ENCODE peak calls at places on chromosomes 7 and 10, in six cellular contexts. Y is prostate gland, K is spleen, F is GM12878, T is H1, V is HepG2. E is an unnamed sample.

GRCh38 chr7:5696346-5697100 is 84.9 kb downstream of the RNF216 start:
- DNase-seq in K (no peak), Y (no peak), F (no peak), V (no peak), T (no peak), E (no peak)

GRCh38 chr7:17234398-17235021 is 63.9 kb upstream of the AHR start:
- DNase-seq in V (peak), K (no peak), T (no peak), Y (no peak), F (peak), E (peak)

GRCh38 chr7:28564755-28565374 is 152.5 kb downstream of the CREB5 start:
- DNase-seq in T (no peak), F (no peak), V (no peak), Y (no peak), K (no peak), E (no peak)

GRCh38 chr10:24935504-24936292 is 16.7 kb downstream of the PRTFDC1 start:
- DNase-seq in V (no peak), K (no peak), T (no peak), Y (no peak), F (no peak), E (no peak)

GRCh38 chr10:47404446-47404845 is 20.4 kb upstream of the ZNF488 start:
- DNase-seq in T (no peak), Y (peak), F (no peak), V (no peak), K (peak), E (peak)

GRCh38 chr10:80454526-80455460 is 683 bp downstream of the TSPAN14 start:
- DNase-seq in V (no peak), F (no peak), T (no peak), Y (no peak), K (peak), E (peak)

GRCh38 chr10:74145133-74145532 is 5.5 kb downstream of the AP3M1 start:
- DNase-seq in K (no peak), T (no peak), F (no peak), V (no peak), Y (peak), E (no peak)

GRCh38 chr7:131931368-131931767 is 374.9 kb upstream of the PODXL start:
- DNase-seq in T (no peak), V (no peak), K (no peak), F (no peak), Y (no peak), E (no peak)

GRCh38 chr10:69629897-69630650 is at the start of gene FAM241B:
- DNase-seq in K (peak), Y (peak), T (no peak), V (no peak), F (no peak), E (peak)

GRCh38 chr7:41323811-41324210 is 379.1 kb downstream of the INHBA start:
- DNase-seq in F (no peak), V (no peak), K (no peak), Y (no peak), T (no peak), E (no peak)

GRCh38 chr10:97648557-97649404 is 8.3 kb downstream of the PI4K2A start:
- DNase-seq in K (no peak), V (peak), F (peak), T (no peak), Y (no peak), E (peak)

GRCh38 chr10:87715727-87716670 is 56.3 kb downstream of the PAPSS2 start:
- DNase-seq in V (no peak), T (no peak), Y (no peak), F (no peak), K (no peak), E (no peak)
- TF ChIP-seq POLR2AphosphoS5 in V (no peak), T (no peak), Y (no peak), F (no peak), K (no peak), E (no peak)

GRCh38 chr7:100366411-100367250 is 6.7 kb upstream of the PILRA start:
- DNase-seq in V (no peak), T (no peak), F (peak), Y (no peak), K (peak), E (no peak)

GRCh38 chr7:100364480-100364879 is 6.6 kb downstream of the PILRB start:
- DNase-seq in F (no peak), T (no peak), Y (no peak), K (no peak), V (no peak), E (no peak)

GRCh38 chr7:100367676-100368613 is 5.3 kb upstream of the PILRA start:
- DNase-seq in T (no peak), F (no peak), V (no peak), K (peak), Y (no peak), E (no peak)

GRCh38 chr7:100369105-100369504 is 4.2 kb upstream of the PILRA start:
- DNase-seq in F (peak), K (peak), T (no peak), Y (no peak), V (no peak), E (no peak)

DNA sequence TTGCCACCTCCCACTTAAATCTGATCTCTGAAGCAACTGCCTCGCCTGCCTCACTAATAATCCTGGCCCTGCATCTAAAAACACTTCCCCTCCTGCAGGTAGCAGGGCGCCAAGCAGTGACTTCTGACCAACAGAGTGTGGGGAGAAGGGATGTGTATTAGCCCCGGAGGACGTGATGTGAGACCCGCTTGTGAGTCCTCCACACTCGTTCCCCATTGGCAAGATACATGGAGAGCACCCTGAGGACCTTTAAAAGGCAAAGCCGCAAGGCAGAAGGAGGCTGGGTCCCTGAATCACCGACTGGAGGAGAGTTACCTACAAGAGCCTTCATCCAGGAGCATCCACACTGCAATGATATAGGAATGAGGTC is 6.1 kb upstream of the PILRA start:
- DNase-seq in T (no peak), F (no peak), V (no peak), K (no peak), Y (no peak), E (no peak)
- TF ChIP-seq POLR2AphosphoS5 in T (no peak), F (no peak), V (no peak), K (no peak), Y (no peak), E (no peak)

GRCh38 chr7:71509381-71509780 is 377.4 kb downstream of the GALNT17 start:
- DNase-seq in V (no peak), K (no peak), F (no peak), Y (no peak), T (no peak), E (no peak)

GRCh38 chr7:71506822-71507221 is 374.9 kb downstream of the GALNT17 start:
- DNase-seq in V (no peak), K (no peak), Y (no peak), F (no peak), T (no peak), E (no peak)

GRCh38 chr7:71507665-71508064 is 375.7 kb downstream of the GALNT17 start:
- DNase-seq in V (no peak), K (no peak), F (no peak), Y (no peak), T (no peak), E (no peak)

DNA sequence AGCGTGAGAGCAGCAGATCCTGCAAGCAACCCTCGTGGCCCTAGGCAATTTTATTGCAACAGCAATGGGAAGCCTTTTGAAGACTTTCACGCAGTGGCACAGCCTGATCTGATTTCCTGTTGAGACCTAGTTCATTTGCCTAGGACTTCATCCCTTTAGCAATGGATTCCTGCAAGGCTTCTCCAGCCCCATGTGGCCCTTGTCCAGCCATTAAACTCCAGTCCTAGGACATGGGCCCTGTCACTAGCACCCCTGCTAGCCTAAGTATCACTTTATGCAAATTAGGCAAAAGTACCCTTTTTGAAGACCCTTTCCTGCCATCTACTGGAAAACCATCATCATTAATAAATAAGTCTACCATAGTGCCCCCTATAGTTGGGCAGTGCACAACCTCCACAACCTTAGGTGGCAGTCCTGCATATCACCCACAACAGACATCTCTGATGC is 379.4 kb downstream of the GALNT17 start:
- DNase-seq in K (no peak), Y (no peak), T (peak), V (no peak), F (no peak), E (peak)
- TF ChIP-seq POLR2AphosphoS5 in K (no peak), Y (no peak), T (no peak), V (no peak), F (no peak), E (no peak)

GRCh38 chr10:44972874-44973306 is 5.7 kb downstream of the DEPP1 start:
- DNase-seq in T (no peak), Y (no peak), F (no peak), K (peak), V (no peak), E (no peak)
- TF ChIP-seq POLR2AphosphoS5 in T (no peak), Y (no peak), F (no peak), K (no peak), V (no peak), E (no peak)

E was measured in GM23338.